ENCODE peak calls at places on chromosomes 16 and 17, in five cellular contexts. One of them, this sample, is unnamed.

GRCh38 chr16:74192281-74192680 is 104.3 kb upstream of the PSMD7 start:
- DNase-seq in neural progenitor cell: peak
- DNase-seq in colonic mucosa: no peak
- DNase-seq in psoas muscle: no peak
- DNase-seq in astrocyte of the cerebellum: no peak
- DNase-seq in this sample: no peak

GRCh38 chr17:21076242-21076641 is 33.4 kb upstream of the USP22 start:
- DNase-seq in neural progenitor cell: no peak
- DNase-seq in colonic mucosa: no peak
- DNase-seq in psoas muscle: no peak
- DNase-seq in astrocyte of the cerebellum: no peak
- DNase-seq in this sample: no peak

GRCh38 chr16:82583415-82583814 is 43.4 kb upstream of the CDH13 start:
- DNase-seq in neural progenitor cell: no peak
- DNase-seq in colonic mucosa: no peak
- DNase-seq in psoas muscle: no peak
- DNase-seq in astrocyte of the cerebellum: no peak
- DNase-seq in this sample: no peak

GRCh38 chr16:11636172-11636721 is 32.0 kb upstream of the SNN start:
- DNase-seq in neural progenitor cell: peak
- DNase-seq in colonic mucosa: peak
- DNase-seq in psoas muscle: no peak
- DNase-seq in astrocyte of the cerebellum: no peak
- DNase-seq in this sample: no peak

GRCh38 chr16:69932691-69933392 is 18.3 kb upstream of the CLEC18A start:
- DNase-seq in neural progenitor cell: no peak
- DNase-seq in colonic mucosa: no peak
- DNase-seq in psoas muscle: no peak
- DNase-seq in astrocyte of the cerebellum: no peak
- DNase-seq in this sample: no peak

GRCh38 chr17:59893617-59894100 is 738 bp downstream of the RPS6KB1 start:
- DNase-seq in neural progenitor cell: peak
- DNase-seq in colonic mucosa: peak
- DNase-seq in psoas muscle: no peak
- DNase-seq in astrocyte of the cerebellum: no peak
- DNase-seq in this sample: no peak

GRCh38 chr16:87178177-87178863 is 138.9 kb downstream of the C16orf95 start:
- DNase-seq in neural progenitor cell: peak
- DNase-seq in colonic mucosa: no peak
- DNase-seq in psoas muscle: peak
- DNase-seq in astrocyte of the cerebellum: no peak
- DNase-seq in this sample: no peak

GRCh38 chr16:88727871-88728270 is 21.6 kb downstream of the CTU2 start:
- DNase-seq in neural progenitor cell: no peak
- DNase-seq in colonic mucosa: no peak
- DNase-seq in psoas muscle: no peak
- DNase-seq in astrocyte of the cerebellum: peak
- DNase-seq in this sample: no peak

GRCh38 chr16:12898556-12898955 is 2.8 kb upstream of the SHISA9 start:
- DNase-seq in neural progenitor cell: peak
- DNase-seq in colonic mucosa: no peak
- DNase-seq in psoas muscle: no peak
- DNase-seq in astrocyte of the cerebellum: no peak
- DNase-seq in this sample: no peak

GRCh38 chr16:27401768-27402568 is at the start of gene IL21R:
- DNase-seq in neural progenitor cell: peak
- DNase-seq in colonic mucosa: peak
- DNase-seq in psoas muscle: peak
- DNase-seq in astrocyte of the cerebellum: peak
- DNase-seq in this sample: no peak

GRCh38 chr16:87580855-87581261 is 21.4 kb upstream of the JPH3 start:
- DNase-seq in neural progenitor cell: no peak
- DNase-seq in colonic mucosa: no peak
- DNase-seq in psoas muscle: no peak
- DNase-seq in astrocyte of the cerebellum: no peak
- DNase-seq in this sample: no peak

GRCh38 chr16:51151435-51151950 is 423 bp upstream of the SALL1 start:
- DNase-seq in neural progenitor cell: peak
- DNase-seq in colonic mucosa: peak
- DNase-seq in psoas muscle: no peak
- DNase-seq in astrocyte of the cerebellum: peak
- DNase-seq in this sample: no peak

GRCh38 chr16:58464047-58464915 is 35.7 kb upstream of the NDRG4 start:
- DNase-seq in neural progenitor cell: peak
- DNase-seq in colonic mucosa: no peak
- DNase-seq in psoas muscle: no peak
- DNase-seq in astrocyte of the cerebellum: no peak
- DNase-seq in this sample: no peak

GRCh38 chr16:63652091-63652490 is 1469.8 kb downstream of the CDH11 start:
- DNase-seq in neural progenitor cell: peak
- DNase-seq in colonic mucosa: no peak
- DNase-seq in psoas muscle: no peak
- DNase-seq in astrocyte of the cerebellum: no peak
- DNase-seq in this sample: no peak

GRCh38 chr17:39664581-39665561 is at the start of gene TCAP:
- DNase-seq in neural progenitor cell: no peak
- DNase-seq in colonic mucosa: no peak
- DNase-seq in psoas muscle: peak
- DNase-seq in astrocyte of the cerebellum: no peak
- DNase-seq in this sample: no peak

GRCh38 chr17:78488867-78489634 is 88.1 kb downstream of the DNAH17 start:
- DNase-seq in neural progenitor cell: no peak
- DNase-seq in colonic mucosa: no peak
- DNase-seq in psoas muscle: no peak
- DNase-seq in astrocyte of the cerebellum: no peak
- DNase-seq in this sample: no peak

GRCh38 chr17:10527419-10527818 is 9.1 kb upstream of the MYH1 start:
- DNase-seq in neural progenitor cell: no peak
- DNase-seq in colonic mucosa: no peak
- DNase-seq in psoas muscle: no peak
- DNase-seq in astrocyte of the cerebellum: no peak
- DNase-seq in this sample: no peak

GRCh38 chr16:68493412-68494070 is 45.2 kb upstream of the SMPD3 start:
- DNase-seq in neural progenitor cell: no peak
- DNase-seq in colonic mucosa: no peak
- DNase-seq in psoas muscle: no peak
- DNase-seq in astrocyte of the cerebellum: no peak
- DNase-seq in this sample: no peak

GRCh38 chr17:29133146-29133713 is 47.0 kb downstream of the MYO18A start:
- DNase-seq in neural progenitor cell: no peak
- DNase-seq in colonic mucosa: no peak
- DNase-seq in psoas muscle: peak
- DNase-seq in astrocyte of the cerebellum: no peak
- DNase-seq in this sample: no peak

GRCh38 chr17:2043785-2044184 is 2.0 kb downstream of the OVCA2 start:
- DNase-seq in neural progenitor cell: no peak
- DNase-seq in colonic mucosa: no peak
- DNase-seq in psoas muscle: no peak
- DNase-seq in astrocyte of the cerebellum: no peak
- DNase-seq in this sample: no peak

GRCh38 chr16:49652441-49653175 is 203.3 kb downstream of the ZNF423 start:
- DNase-seq in neural progenitor cell: no peak
- DNase-seq in colonic mucosa: peak
- DNase-seq in psoas muscle: peak
- DNase-seq in astrocyte of the cerebellum: no peak
- DNase-seq in this sample: no peak

GRCh38 chr17:31560836-31561235 is 169.4 kb downstream of the RAB11FIP4 start:
- DNase-seq in neural progenitor cell: no peak
- DNase-seq in colonic mucosa: no peak
- DNase-seq in psoas muscle: no peak
- DNase-seq in astrocyte of the cerebellum: no peak
- DNase-seq in this sample: no peak

GRCh38 chr17:78980624-78980972 is 875 bp upstream of the LGALS3BP start:
- DNase-seq in neural progenitor cell: no peak
- DNase-seq in colonic mucosa: no peak
- DNase-seq in psoas muscle: no peak
- DNase-seq in astrocyte of the cerebellum: no peak
- DNase-seq in this sample: no peak

GRCh38 chr16:81526935-81527334 is 82.3 kb downstream of the CMIP start:
- DNase-seq in neural progenitor cell: no peak
- DNase-seq in colonic mucosa: no peak
- DNase-seq in psoas muscle: peak
- DNase-seq in astrocyte of the cerebellum: no peak
- DNase-seq in this sample: no peak

GRCh38 chr16:17416461-17417221 is 54.1 kb downstream of the XYLT1 start:
- DNase-seq in neural progenitor cell: no peak
- DNase-seq in colonic mucosa: peak
- DNase-seq in psoas muscle: no peak
- DNase-seq in astrocyte of the cerebellum: no peak
- DNase-seq in this sample: no peak

GRCh38 chr17:80365001-80365965 is 49.7 kb upstream of the ENDOV start:
- DNase-seq in neural progenitor cell: no peak
- DNase-seq in colonic mucosa: no peak
- DNase-seq in psoas muscle: peak
- DNase-seq in astrocyte of the cerebellum: no peak
- DNase-seq in this sample: no peak
- H3K4me3 ChIP-seq in neural progenitor cell: no peak
- H3K4me3 ChIP-seq in colonic mucosa: no peak
- H3K4me3 ChIP-seq in psoas muscle: no peak
- H3K4me3 ChIP-seq in astrocyte of the cerebellum: no peak
- H3K4me3 ChIP-seq in this sample: no peak

DNA sequence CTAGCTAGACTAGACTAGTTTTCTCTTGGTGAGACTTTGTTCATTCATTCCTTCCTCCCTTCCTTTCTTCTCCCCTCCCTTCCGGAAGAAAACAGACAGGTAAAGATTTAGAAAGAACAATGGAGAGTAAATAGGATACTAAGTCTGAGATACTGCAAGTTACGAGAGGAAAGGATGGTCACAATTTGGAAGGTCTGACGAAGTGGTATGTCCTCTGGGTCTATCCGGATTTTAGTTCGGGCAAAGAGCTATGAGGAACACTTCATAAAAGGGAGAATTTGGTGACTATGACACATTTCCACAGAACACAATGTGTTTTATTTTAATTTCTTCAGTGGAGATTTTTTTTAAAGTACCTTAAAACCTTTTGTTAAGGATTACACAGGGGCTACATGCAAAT is 107.7 kb downstream of the BRIP1 start:
- DNase-seq in neural progenitor cell: no peak
- DNase-seq in colonic mucosa: no peak
- DNase-seq in psoas muscle: no peak
- DNase-seq in astrocyte of the cerebellum: no peak
- DNase-seq in this sample: no peak
- TF ChIP-seq CTCF in neural progenitor cell: no peak
- TF ChIP-seq CTCF in colonic mucosa: no peak
- TF ChIP-seq CTCF in psoas muscle: no peak
- TF ChIP-seq CTCF in astrocyte of the cerebellum: no peak
- TF ChIP-seq CTCF in this sample: no peak

GRCh38 chr17:77456271-77456950 is 315.6 kb downstream of the SEC14L1 start:
- DNase-seq in neural progenitor cell: no peak
- DNase-seq in colonic mucosa: no peak
- DNase-seq in psoas muscle: no peak
- DNase-seq in astrocyte of the cerebellum: no peak
- DNase-seq in this sample: no peak
- H3K4me3 ChIP-seq in neural progenitor cell: no peak
- H3K4me3 ChIP-seq in colonic mucosa: no peak
- H3K4me3 ChIP-seq in psoas muscle: no peak
- H3K4me3 ChIP-seq in astrocyte of the cerebellum: no peak
- H3K4me3 ChIP-seq in this sample: no peak

GRCh38 chr17:4846635-4847390 is 13.7 kb downstream of the MINK1 start:
- DNase-seq in neural progenitor cell: no peak
- DNase-seq in colonic mucosa: no peak
- DNase-seq in psoas muscle: no peak
- DNase-seq in astrocyte of the cerebellum: no peak
- DNase-seq in this sample: no peak

GRCh38 chr17:4843451-4843850 is 10.3 kb downstream of the MINK1 start:
- DNase-seq in neural progenitor cell: no peak
- DNase-seq in colonic mucosa: no peak
- DNase-seq in psoas muscle: no peak
- DNase-seq in astrocyte of the cerebellum: no peak
- DNase-seq in this sample: no peak

GRCh38 chr17:4849011-4849536 is 15.9 kb downstream of the MINK1 start:
- DNase-seq in neural progenitor cell: peak
- DNase-seq in colonic mucosa: no peak
- DNase-seq in psoas muscle: no peak
- DNase-seq in astrocyte of the cerebellum: no peak
- DNase-seq in this sample: no peak

GRCh38 chr17:4842376-4842775 is 9.2 kb downstream of the MINK1 start:
- DNase-seq in neural progenitor cell: no peak
- DNase-seq in colonic mucosa: no peak
- DNase-seq in psoas muscle: no peak
- DNase-seq in astrocyte of the cerebellum: no peak
- DNase-seq in this sample: no peak

GRCh38 chr17:4845128-4845527 is 12.0 kb downstream of the MINK1 start:
- DNase-seq in neural progenitor cell: no peak
- DNase-seq in colonic mucosa: no peak
- DNase-seq in psoas muscle: no peak
- DNase-seq in astrocyte of the cerebellum: no peak
- DNase-seq in this sample: no peak
- TF ChIP-seq CTCF in neural progenitor cell: no peak
- TF ChIP-seq CTCF in colonic mucosa: no peak
- TF ChIP-seq CTCF in psoas muscle: no peak
- TF ChIP-seq CTCF in astrocyte of the cerebellum: no peak
- TF ChIP-seq CTCF in this sample: no peak

GRCh38 chr17:17235212-17236174 is 1.5 kb downstream of the FLCN start:
- DNase-seq in neural progenitor cell: no peak
- DNase-seq in colonic mucosa: no peak
- DNase-seq in psoas muscle: peak
- DNase-seq in astrocyte of the cerebellum: peak
- DNase-seq in this sample: no peak
- H3K4me3 ChIP-seq in neural progenitor cell: peak
- H3K4me3 ChIP-seq in colonic mucosa: peak
- H3K4me3 ChIP-seq in psoas muscle: peak
- H3K4me3 ChIP-seq in astrocyte of the cerebellum: peak
- H3K4me3 ChIP-seq in this sample: peak

GRCh38 chr16:4520913-4521312 is 17.7 kb downstream of the CDIP1 start:
- DNase-seq in neural progenitor cell: no peak
- DNase-seq in colonic mucosa: no peak
- DNase-seq in psoas muscle: no peak
- DNase-seq in astrocyte of the cerebellum: no peak
- DNase-seq in this sample: no peak

GRCh38 chr16:4518281-4518680 is 20.3 kb downstream of the CDIP1 start:
- DNase-seq in neural progenitor cell: no peak
- DNase-seq in colonic mucosa: no peak
- DNase-seq in psoas muscle: no peak
- DNase-seq in astrocyte of the cerebellum: no peak
- DNase-seq in this sample: no peak

GRCh38 chr16:4515611-4516233 is 22.9 kb downstream of the CDIP1 start:
- DNase-seq in neural progenitor cell: no peak
- DNase-seq in colonic mucosa: no peak
- DNase-seq in psoas muscle: no peak
- DNase-seq in astrocyte of the cerebellum: no peak
- DNase-seq in this sample: no peak

GRCh38 chr16:4519274-4520058 is 19.1 kb downstream of the CDIP1 start:
- DNase-seq in neural progenitor cell: no peak
- DNase-seq in colonic mucosa: no peak
- DNase-seq in psoas muscle: no peak
- DNase-seq in astrocyte of the cerebellum: no peak
- DNase-seq in this sample: no peak

DNA sequence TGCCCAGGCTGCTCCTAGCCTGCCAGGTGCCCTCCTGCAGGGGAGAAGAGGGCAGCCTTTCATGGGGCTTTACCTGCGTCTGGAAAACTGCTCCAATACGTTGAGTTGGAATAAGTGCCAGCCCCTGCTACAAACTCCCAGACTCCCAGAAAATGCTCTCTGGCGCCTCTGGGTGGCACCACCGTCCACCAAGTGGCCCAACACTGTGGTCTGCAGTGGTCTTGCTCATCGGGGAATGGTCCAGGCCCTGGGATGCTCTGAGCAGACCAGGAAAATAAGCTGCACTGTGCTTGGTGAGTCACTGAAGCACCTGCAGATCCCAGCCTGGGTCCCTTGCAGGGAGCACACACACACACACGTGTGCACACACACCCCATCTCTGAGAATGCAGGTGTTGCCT is 20.8 kb downstream of the CDIP1 start:
- DNase-seq in neural progenitor cell: peak
- DNase-seq in colonic mucosa: no peak
- DNase-seq in psoas muscle: no peak
- DNase-seq in astrocyte of the cerebellum: no peak
- DNase-seq in this sample: no peak
- TF ChIP-seq CTCF in neural progenitor cell: peak
- TF ChIP-seq CTCF in colonic mucosa: peak
- TF ChIP-seq CTCF in psoas muscle: peak
- TF ChIP-seq CTCF in astrocyte of the cerebellum: peak
- TF ChIP-seq CTCF in this sample: peak